ENCODE peak calls at places on chromosomes 6 and 20, in eight cellular contexts. I is left ventricle myocardium inferior; E is neuronal stem cell; W is cardiac muscle cell; S is GM23248; L is CD8-positive, alpha-beta T cell; F is ovary; N is endodermal cell. V is an unnamed sample. For H3K4me1, the result is how much of the 10 kb centered on the place peaks cover.

GRCh38 chr6:39929039-39929732 is 5.1 kb downstream of the MOCS1 start:
- DNase-seq in I (no peak), E (no peak), W (no peak), S (no peak), L (no peak), F (no peak), N (peak), V (no peak)

GRCh38 chr6:170206317-170206621 is 84.6 kb downstream of the DLL1 start:
- DNase-seq in I (no peak), E (no peak), W (no peak), S (no peak), L (no peak), F (no peak), N (peak), V (peak)

GRCh38 chr6:107154131-107154906 is 39.0 kb upstream of the BEND3 start:
- DNase-seq in I (no peak), E (peak), W (no peak), S (no peak), L (no peak), F (no peak), N (peak), V (peak)

GRCh38 chr20:58014628-58015315 is 213.7 kb downstream of the ANKRD60 start:
- DNase-seq in I (no peak), E (no peak), W (no peak), S (no peak), L (no peak), F (no peak), N (no peak), V (no peak)

GRCh38 chr6:46376562-46376969 is 114.7 kb downstream of the RCAN2 start:
- DNase-seq in I (no peak), E (no peak), W (no peak), S (no peak), L (no peak), F (no peak), N (no peak), V (no peak)

GRCh38 chr6:144359783-144360182 is 74.6 kb downstream of the UTRN start:
- DNase-seq in I (no peak), E (no peak), W (no peak), S (no peak), L (no peak), F (no peak), N (no peak), V (no peak)

GRCh38 chr6:67102743-67103142 is 1395.7 kb upstream of the EYS start:
- DNase-seq in I (no peak), E (no peak), W (no peak), S (no peak), L (no peak), F (no peak), N (no peak), V (no peak)

GRCh38 chr6:20409427-20409971 is 7.8 kb downstream of the E2F3 start:
- DNase-seq in I (no peak), E (no peak), W (no peak), S (no peak), L (no peak), F (no peak), N (no peak), V (no peak)

GRCh38 chr6:11754625-11755289 is 23.8 kb downstream of the ADTRP start:
- DNase-seq in I (no peak), E (no peak), W (no peak), S (peak), L (no peak), F (no peak), N (no peak), V (no peak)

GRCh38 chr20:51636123-51636522 is 93.6 kb upstream of the NFATC2 start:
- DNase-seq in I (no peak), E (no peak), W (no peak), S (no peak), L (no peak), F (no peak), N (no peak), V (no peak)

GRCh38 chr6:163099621-163100171 is 314.8 kb upstream of the QKI start:
- DNase-seq in I (no peak), E (no peak), W (no peak), S (no peak), L (no peak), F (no peak), N (peak), V (no peak)

GRCh38 chr6:167146977-167147376 is 10.8 kb downstream of the GPR31 start:
- DNase-seq in I (no peak), E (no peak), W (no peak), S (no peak), L (no peak), F (no peak), N (peak), V (no peak)

GRCh38 chr20:35020108-35021031 is 64.7 kb downstream of the MYH7B start:
- DNase-seq in I (no peak), E (no peak), W (peak), S (no peak), L (no peak), F (no peak), N (no peak), V (no peak)

DNA sequence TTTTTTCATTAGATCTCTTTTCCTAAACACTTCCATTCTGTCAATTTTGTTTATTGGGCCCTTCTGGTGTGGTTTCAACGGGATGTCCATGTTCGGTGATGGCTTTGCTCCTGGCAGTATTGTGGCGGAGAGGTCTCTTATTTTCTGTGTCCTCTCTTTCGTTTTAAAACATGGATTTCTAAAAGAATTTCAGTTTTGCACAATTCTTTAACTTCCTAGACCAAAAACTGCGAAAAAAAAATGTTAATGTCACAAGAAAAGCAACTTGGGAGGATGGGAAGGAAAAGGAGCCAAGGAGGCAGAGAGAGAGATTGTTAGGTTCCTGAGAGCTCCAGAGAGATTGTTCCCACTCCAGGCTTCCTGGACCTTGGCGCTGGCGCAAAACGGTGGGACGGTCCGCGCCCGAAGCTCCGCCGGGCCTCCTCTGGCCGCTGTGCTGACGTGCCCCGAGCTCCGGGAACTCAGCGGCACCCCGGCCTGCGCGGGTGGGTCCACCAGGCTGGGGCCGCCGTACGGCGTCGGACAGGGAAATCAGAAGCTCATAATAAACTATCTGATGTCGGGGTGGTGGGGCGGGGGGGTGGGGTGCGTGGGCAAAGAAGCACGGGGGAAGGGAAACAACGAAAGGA is 887 bp upstream of the OLIG3 start:
- DNase-seq in I (no peak), E (no peak), W (no peak), S (no peak), L (no peak), F (no peak), N (peak), V (no peak)
- H3K4me3 ChIP-seq in I (no peak), E (peak), W (no peak), S (no peak), L (no peak), F (no peak), N (no peak), V (no peak)

GRCh38 chr6:15279047-15279661 is 33.3 kb downstream of the JARID2 start:
- DNase-seq in I (no peak), E (no peak), W (no peak), S (no peak), L (no peak), F (no peak), N (peak), V (no peak)
- H3K4me1 ChIP-seq in I (half or more), E (under half), W (under half), S (under half), L (under half), F (under half), N (under half), V (under half)

GRCh38 chr6:108294787-108295625 is at the start of gene AFG1L:
- DNase-seq in I (peak), E (peak), W (peak), S (peak), L (peak), F (peak), N (peak), V (peak)

GRCh38 chr6:108294297-108294786 is 512 bp upstream of the AFG1L start:
- DNase-seq in I (no peak), E (no peak), W (no peak), S (no peak), L (no peak), F (no peak), N (no peak), V (no peak)

GRCh38 chr6:108295676-108296075 is 822 bp downstream of the AFG1L start:
- DNase-seq in I (no peak), E (no peak), W (no peak), S (no peak), L (no peak), F (no peak), N (no peak), V (no peak)

GRCh38 chr6:108288742-108289141 is 6.1 kb upstream of the AFG1L start:
- DNase-seq in I (no peak), E (no peak), W (no peak), S (no peak), L (no peak), F (no peak), N (no peak), V (no peak)

GRCh38 chr6:108293527-108294296 is 1.1 kb upstream of the AFG1L start:
- DNase-seq in I (no peak), E (no peak), W (no peak), S (no peak), L (no peak), F (peak), N (peak), V (no peak)
- H3K4me3 ChIP-seq in I (peak), E (no peak), W (peak), S (peak), L (peak), F (no peak), N (peak), V (no peak)

GRCh38 chr6:41352396-41352795 is 17.0 kb downstream of the NCR2 start:
- DNase-seq in I (no peak), E (no peak), W (no peak), S (no peak), L (no peak), F (no peak), N (no peak), V (peak)
- H3K4me1 ChIP-seq in I (under half), E (under half), W (under half), S (under half), L (under half), F (under half), N (under half), V (under half)

DNA sequence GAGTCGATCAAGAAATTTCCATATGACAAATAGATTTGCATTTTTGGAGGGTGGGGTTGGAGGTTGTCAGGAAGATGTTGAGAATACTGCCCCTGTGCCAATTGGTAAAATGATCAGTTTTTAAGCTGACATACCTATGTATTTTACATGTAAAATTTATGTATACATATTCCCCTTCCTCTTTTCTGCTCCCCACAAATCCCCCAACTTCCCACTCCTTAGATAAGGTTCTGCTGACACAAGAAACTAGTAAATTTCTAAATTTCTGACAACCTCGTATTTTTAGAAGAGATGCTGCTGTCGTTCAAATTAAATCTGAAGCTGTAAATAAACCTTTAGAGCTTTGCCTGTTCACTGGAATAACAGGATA is 521.0 kb downstream of the CD83 start:
- DNase-seq in I (no peak), E (no peak), W (no peak), S (no peak), L (no peak), F (no peak), N (no peak), V (no peak)
- H3K4me3 ChIP-seq in I (peak), E (no peak), W (no peak), S (peak), L (no peak), F (no peak), N (no peak), V (no peak)

GRCh38 chr6:44224154-44224977 is 971 bp downstream of the SLC29A1 start:
- DNase-seq in I (no peak), E (no peak), W (peak), S (peak), L (no peak), F (peak), N (no peak), V (no peak)
- H3K4me1 ChIP-seq in I (half or more), E (under half), W (under half), S (under half), L (under half), F (under half), N (under half), V (under half)

DNA sequence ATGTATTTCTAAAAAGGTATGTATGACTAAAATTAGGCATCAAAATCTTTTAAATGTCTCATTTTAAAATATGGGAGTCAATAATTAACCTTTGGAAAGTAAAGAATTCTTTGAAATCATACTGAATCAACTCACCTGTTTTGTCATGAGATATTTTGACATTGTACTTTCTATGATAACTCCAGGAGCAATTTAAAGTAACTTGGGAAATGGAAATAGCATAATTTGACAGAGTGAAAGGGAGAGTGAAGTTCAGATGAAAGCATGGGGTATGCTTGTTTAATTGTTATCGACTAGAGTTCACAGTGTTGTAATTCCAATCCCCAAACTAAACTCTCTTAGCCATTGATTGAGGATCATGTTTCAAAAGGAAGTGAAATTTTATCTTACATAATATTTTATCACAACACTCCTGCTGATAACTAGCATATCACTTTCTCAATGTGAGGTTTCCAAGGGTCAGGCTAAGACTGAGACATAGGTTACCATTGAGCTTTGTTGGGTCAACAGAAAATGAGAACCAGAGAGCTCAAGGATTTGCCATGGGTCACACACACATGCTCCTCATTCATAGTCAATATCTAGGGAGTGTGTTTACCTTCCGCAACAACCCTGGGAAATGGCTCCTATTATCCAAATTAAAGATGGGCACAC is 2.3 kb downstream of the GSTA1 start:
- DNase-seq in I (no peak), E (no peak), W (no peak), S (no peak), L (no peak), F (no peak), N (no peak), V (no peak)
- H3K4me3 ChIP-seq in I (no peak), E (no peak), W (no peak), S (no peak), L (no peak), F (no peak), N (no peak), V (no peak)

V was measured in lung.